ENCODE peak calls at places on chromosomes 6 and 20, in eight cellular contexts. E, T, K, J, D, G, X and O are unnamed samples.

GRCh38 chr20:57205625-57206219 is 60.7 kb downstream of the BMP7 start:
- DNase-seq in D (peak), T (no peak), K (no peak), J (no peak), G (peak), E (no peak), X (no peak), O (peak)

GRCh38 chr6:79833264-79833663 is 114.1 kb downstream of the ELOVL4 start:
- DNase-seq in D (no peak), T (no peak), G (no peak), J (no peak), E (peak), X (no peak), K (no peak), O (peak)

GRCh38 chr6:111661541-111662041 is 55.9 kb upstream of the TRAF3IP2 start:
- DNase-seq in T (no peak), J (peak), D (no peak), X (peak), G (no peak), K (no peak), E (no peak), O (no peak)

GRCh38 chr6:46949662-46950280 is 28.0 kb upstream of the ADGRF5 start:
- DNase-seq in J (no peak), D (no peak), X (no peak), K (no peak), E (no peak), G (no peak), T (no peak), O (no peak)

GRCh38 chr6:110949679-110950285 is 8.7 kb upstream of the GTF3C6 start:
- DNase-seq in D (peak), E (no peak), G (no peak), T (no peak), K (no peak), J (no peak), X (no peak), O (peak)

GRCh38 chr6:4805553-4806307 is 29.5 kb downstream of the CDYL start:
- DNase-seq in J (no peak), G (peak), T (no peak), K (peak), E (peak), X (peak), D (peak), O (peak)

GRCh38 chr6:107713214-107713962 is 110.7 kb downstream of the SCML4 start:
- DNase-seq in T (no peak), D (no peak), J (no peak), K (peak), X (no peak), E (no peak), G (no peak), O (no peak)

GRCh38 chr20:25310268-25310920 is 62.5 kb downstream of the PYGB start:
- DNase-seq in J (no peak), T (peak), G (peak), K (peak), E (peak), D (peak), X (peak), O (peak)

GRCh38 chr6:124869412-124869811 is 92.8 kb upstream of the RNF217 start:
- DNase-seq in D (no peak), E (no peak), X (no peak), G (no peak), K (no peak), T (no peak), J (no peak), O (no peak)

GRCh38 chr6:37783025-37783825 is 36.3 kb upstream of the ZFAND3 start:
- DNase-seq in X (no peak), T (no peak), K (no peak), J (peak), D (no peak), G (no peak), E (peak), O (no peak)

GRCh38 chr20:33668087-33668790 is 1.5 kb downstream of the ACTL10 start:
- DNase-seq in T (peak), E (no peak), G (peak), J (no peak), X (no peak), K (peak), D (no peak), O (no peak)

GRCh38 chr6:7954477-7955200 is 44.1 kb upstream of the TXNDC5 start:
- DNase-seq in G (no peak), K (no peak), T (no peak), D (no peak), J (no peak), E (no peak), X (no peak), O (no peak)

GRCh38 chr6:147173675-147174339 is 30.4 kb upstream of the STXBP5 start:
- DNase-seq in J (no peak), G (no peak), K (no peak), D (no peak), T (no peak), E (no peak), X (no peak), O (no peak)

GRCh38 chr20:50191065-50191565 is 485 bp downstream of the CEBPB start:
- DNase-seq in T (peak), E (peak), X (peak), D (no peak), J (no peak), K (peak), G (no peak), O (peak)

GRCh38 chr6:79066828-79067227 is 11.2 kb downstream of the PHIP start:
- DNase-seq in T (no peak), E (no peak), J (no peak), K (no peak), X (no peak), G (no peak), D (no peak), O (no peak)

GRCh38 chr20:31815408-31816188 is 3.6 kb upstream of the MYLK2 start:
- DNase-seq in G (no peak), D (no peak), K (no peak), X (no peak), J (no peak), T (peak), E (no peak), O (no peak)

GRCh38 chr6:16184129-16184528 is 54.3 kb upstream of the GMPR start:
- DNase-seq in K (peak), J (no peak), D (peak), E (peak), X (no peak), T (no peak), G (peak), O (peak)

GRCh38 chr6:52418606-52419005 is 1.5 kb upstream of the EFHC1 start:
- DNase-seq in K (no peak), D (no peak), X (no peak), J (no peak), T (no peak), E (no peak), G (no peak), O (no peak)

GRCh38 chr6:52422156-52422555 is 2.0 kb downstream of the EFHC1 start:
- DNase-seq in E (no peak), G (no peak), D (no peak), T (no peak), K (no peak), J (no peak), X (no peak), O (no peak)

GRCh38 chr6:52420668-52421358 is 671 bp downstream of the EFHC1 start:
- DNase-seq in J (no peak), D (peak), G (no peak), E (peak), T (no peak), X (peak), K (no peak), O (peak)

GRCh38 chr6:52417675-52418111 is 2.4 kb upstream of the EFHC1 start:
- DNase-seq in J (no peak), K (no peak), T (no peak), X (no peak), D (peak), E (peak), G (no peak), O (peak)

DNA sequence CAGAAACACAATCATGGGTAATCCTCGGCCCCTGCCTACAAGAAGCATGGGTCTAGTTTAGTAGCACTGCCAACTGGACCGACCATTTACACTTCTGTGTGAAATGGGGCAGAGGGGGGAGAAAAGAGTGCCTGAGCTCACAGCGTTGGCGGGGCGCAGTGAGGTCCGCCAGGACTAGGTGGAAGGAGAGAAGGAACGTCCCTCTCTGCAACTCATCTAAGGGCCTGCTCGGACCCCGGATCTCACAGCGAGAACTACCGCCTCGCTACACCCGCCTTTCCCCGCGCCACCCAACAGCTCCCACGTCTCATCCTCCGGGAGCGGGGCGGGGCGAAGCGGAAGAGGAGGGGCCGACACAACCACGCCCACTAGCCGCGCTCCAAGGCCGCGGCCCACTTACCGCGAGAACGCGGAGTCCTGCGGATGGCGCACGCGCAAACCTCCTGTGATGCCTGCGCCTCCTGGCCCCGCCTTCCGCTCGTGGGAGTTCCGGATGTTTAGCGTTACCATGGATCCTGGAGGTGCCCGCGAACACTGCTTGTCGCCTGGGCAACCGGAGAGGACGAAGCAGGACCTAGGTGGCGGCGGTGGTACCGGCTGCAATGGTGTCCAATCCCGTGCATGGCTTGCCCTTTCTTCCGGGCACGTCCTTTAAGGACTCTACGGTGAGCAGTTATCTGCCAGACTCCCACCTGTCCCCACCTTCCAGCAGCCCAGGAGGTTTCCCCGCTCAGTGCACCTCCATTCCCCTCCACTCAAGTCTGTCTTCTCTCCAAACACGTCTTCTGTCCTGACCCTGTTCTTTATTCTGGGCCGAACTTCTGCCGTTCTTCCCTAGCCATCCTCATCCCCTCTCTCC is at the start of gene EFHC1:
- DNase-seq in J (peak), E (peak), X (peak), T (peak), G (peak), D (peak), K (peak), O (peak)
- TF ChIP-seq CTCF in J (no peak), E (no peak), X (no peak), T (no peak), G (no peak), D (no peak), K (no peak), O (no peak)

GRCh38 chr20:40192083-40192482 is 497.0 kb downstream of the MAFB start:
- DNase-seq in J (no peak), E (no peak), D (no peak), X (no peak), K (no peak), G (no peak), T (no peak), O (peak)
- TF ChIP-seq CTCF in J (no peak), E (no peak), D (no peak), X (no peak), K (no peak), G (no peak), T (no peak), O (no peak)

GRCh38 chr20:40258931-40259330 is 430.1 kb downstream of the MAFB start:
- DNase-seq in D (no peak), K (no peak), T (no peak), G (no peak), J (no peak), E (no peak), X (no peak), O (no peak)
- TF ChIP-seq CTCF in D (no peak), K (no peak), T (no peak), G (no peak), J (no peak), E (no peak), X (no peak), O (no peak)

DNA sequence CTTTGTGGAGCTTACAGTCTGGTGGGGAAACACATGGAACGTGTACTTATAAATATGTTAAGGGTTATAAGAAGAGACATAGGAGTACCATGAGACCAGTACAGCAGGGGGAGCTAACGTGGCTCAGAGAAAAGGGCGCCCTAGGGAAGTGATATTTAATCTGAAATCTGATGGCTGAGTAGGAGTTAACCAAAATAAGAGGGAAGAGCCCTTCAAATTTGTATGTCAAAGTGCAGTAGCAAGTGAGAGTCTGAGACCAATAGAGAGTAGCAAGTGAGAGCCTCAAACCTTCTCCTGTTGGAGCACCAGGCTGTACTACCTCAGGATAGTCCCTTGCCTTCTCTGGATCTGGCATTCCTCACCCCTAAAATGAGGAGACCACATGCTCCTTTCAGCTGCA is 6.1 kb upstream of the PKIG start:
- DNase-seq in D (peak), K (no peak), X (no peak), G (no peak), E (no peak), T (no peak), J (no peak), O (peak)
- TF ChIP-seq CTCF in D (no peak), K (no peak), X (no peak), G (peak), E (peak), T (no peak), J (peak), O (no peak)

GRCh38 chr6:160679402-160679769 is 15.3 kb upstream of the LPA start:
- DNase-seq in T (no peak), G (no peak), K (no peak), E (peak), D (no peak), J (peak), X (peak), O (no peak)
- TF ChIP-seq CTCF in T (no peak), G (no peak), K (no peak), E (peak), D (peak), J (peak), X (peak), O (no peak)

DNA sequence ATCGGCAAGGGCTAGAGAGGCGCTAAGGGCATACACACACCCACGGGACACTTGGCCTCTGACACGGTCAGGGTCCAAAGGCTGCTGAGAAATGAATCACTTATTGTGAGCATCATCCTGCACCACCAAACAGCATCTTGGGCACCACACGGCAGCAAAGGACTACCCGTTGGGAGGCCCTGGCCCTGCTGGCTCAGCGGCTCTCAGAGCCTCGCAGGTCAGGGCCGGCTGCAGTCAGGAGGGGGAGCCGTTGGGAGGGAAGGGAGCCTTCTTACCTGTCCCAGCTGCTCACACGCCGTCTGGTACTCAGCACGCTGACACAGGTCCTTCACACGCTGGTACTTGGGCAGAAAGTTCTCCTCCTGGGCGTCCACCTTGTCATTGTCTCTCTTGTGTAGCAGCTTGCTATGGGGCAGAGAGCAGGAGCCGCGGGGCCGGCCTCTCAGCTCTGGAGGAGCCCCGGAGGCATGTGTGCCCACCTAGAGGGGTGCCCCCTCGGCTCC is 109.0 kb downstream of the SULF2 start:
- DNase-seq in D (no peak), G (no peak), X (no peak), K (no peak), J (no peak), T (no peak), E (no peak), O (no peak)
- TF ChIP-seq CTCF in D (no peak), G (no peak), X (no peak), K (no peak), J (peak), T (no peak), E (no peak), O (no peak)